ENCODE peak calls at places on chromosome 14, in eight cellular contexts. One of them, this sample, is unnamed.
A peak's percentile ranks its signal among the peaks of the same experiment; 100 is the strongest.

GRCh38 chr14:87615822-87616679 is 376.9 kb downstream of the GALC start:
- DNase-seq in endodermal cell: peak; percentile 93
- DNase-seq in progenitor cell of endocrine pancreas: peak; percentile 54
- DNase-seq in B cell: no peak
- DNase-seq in H9: peak; percentile 73
- DNase-seq in HepG2: peak; percentile 44
- DNase-seq in A549: peak; percentile 44
- DNase-seq in Calu3: peak; percentile 77
- DNase-seq in this sample: peak; percentile 18

GRCh38 chr14:21258194-21258888 is 10.9 kb downstream of the HNRNPC start:
- DNase-seq in endodermal cell: no peak
- DNase-seq in progenitor cell of endocrine pancreas: no peak
- DNase-seq in B cell: no peak
- DNase-seq in H9: no peak
- DNase-seq in HepG2: no peak
- DNase-seq in A549: no peak
- DNase-seq in Calu3: no peak
- DNase-seq in this sample: no peak

GRCh38 chr14:91163316-91163715 is 49.4 kb downstream of the DGLUCY start:
- DNase-seq in endodermal cell: no peak
- DNase-seq in progenitor cell of endocrine pancreas: no peak
- DNase-seq in B cell: no peak
- DNase-seq in H9: no peak
- DNase-seq in HepG2: no peak
- DNase-seq in A549: no peak
- DNase-seq in Calu3: no peak
- DNase-seq in this sample: no peak

GRCh38 chr14:60265163-60265562 is 16.1 kb downstream of the PPM1A start:
- DNase-seq in endodermal cell: no peak
- DNase-seq in progenitor cell of endocrine pancreas: no peak
- DNase-seq in B cell: no peak
- DNase-seq in H9: no peak
- DNase-seq in HepG2: no peak
- DNase-seq in A549: no peak
- DNase-seq in Calu3: no peak
- DNase-seq in this sample: no peak

GRCh38 chr14:55103005-55103640 is 25.9 kb upstream of the LGALS3 start:
- DNase-seq in endodermal cell: peak; percentile 93
- DNase-seq in progenitor cell of endocrine pancreas: peak; percentile 25
- DNase-seq in B cell: no peak
- DNase-seq in H9: peak; percentile 89
- DNase-seq in HepG2: peak; percentile 95
- DNase-seq in A549: peak; percentile 96
- DNase-seq in Calu3: peak; percentile 93
- DNase-seq in this sample: no peak

GRCh38 chr14:26204954-26205479 is 392.8 kb downstream of the NOVA1 start:
- DNase-seq in endodermal cell: peak; percentile 86
- DNase-seq in progenitor cell of endocrine pancreas: peak; percentile 20
- DNase-seq in B cell: no peak
- DNase-seq in H9: peak; percentile 63
- DNase-seq in HepG2: no peak
- DNase-seq in A549: no peak
- DNase-seq in Calu3: no peak
- DNase-seq in this sample: no peak

GRCh38 chr14:64685364-64686130 is 18.7 kb upstream of the PLEKHG3 start:
- DNase-seq in endodermal cell: no peak
- DNase-seq in progenitor cell of endocrine pancreas: no peak
- DNase-seq in B cell: no peak
- DNase-seq in H9: no peak
- DNase-seq in HepG2: no peak
- DNase-seq in A549: no peak
- DNase-seq in Calu3: no peak
- DNase-seq in this sample: no peak

GRCh38 chr14:20494935-20495766 is 10.2 kb upstream of the RNASE10 start:
- DNase-seq in endodermal cell: no peak
- DNase-seq in progenitor cell of endocrine pancreas: no peak
- DNase-seq in B cell: no peak
- DNase-seq in H9: peak; percentile 34
- DNase-seq in HepG2: no peak
- DNase-seq in A549: no peak
- DNase-seq in Calu3: peak; percentile 44
- DNase-seq in this sample: peak; percentile 69

GRCh38 chr14:102726191-102726949 is 50.9 kb upstream of the TRAF3 start:
- DNase-seq in endodermal cell: no peak
- DNase-seq in progenitor cell of endocrine pancreas: no peak
- DNase-seq in B cell: no peak
- DNase-seq in H9: no peak
- DNase-seq in HepG2: peak; percentile 61
- DNase-seq in A549: no peak
- DNase-seq in Calu3: no peak
- DNase-seq in this sample: no peak

GRCh38 chr14:50647282-50647681 is 20.8 kb downstream of the SAV1 start:
- DNase-seq in endodermal cell: no peak
- DNase-seq in progenitor cell of endocrine pancreas: no peak
- DNase-seq in B cell: peak; percentile 58
- DNase-seq in H9: no peak
- DNase-seq in HepG2: no peak
- DNase-seq in A549: no peak
- DNase-seq in Calu3: no peak
- DNase-seq in this sample: no peak

GRCh38 chr14:89674906-89675305 is 257.9 kb upstream of the FOXN3 start:
- DNase-seq in endodermal cell: no peak
- DNase-seq in progenitor cell of endocrine pancreas: no peak
- DNase-seq in B cell: no peak
- DNase-seq in H9: no peak
- DNase-seq in HepG2: no peak
- DNase-seq in A549: no peak
- DNase-seq in Calu3: no peak
- DNase-seq in this sample: no peak

GRCh38 chr14:25862068-25862467 is 735.8 kb downstream of the NOVA1 start:
- DNase-seq in endodermal cell: no peak
- DNase-seq in progenitor cell of endocrine pancreas: no peak
- DNase-seq in B cell: no peak
- DNase-seq in H9: no peak
- DNase-seq in HepG2: no peak
- DNase-seq in A549: no peak
- DNase-seq in Calu3: no peak
- DNase-seq in this sample: no peak

GRCh38 chr14:37819155-37820015 is 224.0 kb downstream of the TTC6 start:
- DNase-seq in endodermal cell: no peak
- DNase-seq in progenitor cell of endocrine pancreas: no peak
- DNase-seq in B cell: no peak
- DNase-seq in H9: no peak
- DNase-seq in HepG2: peak; percentile 97
- DNase-seq in A549: peak; percentile 16
- DNase-seq in Calu3: no peak
- DNase-seq in this sample: no peak

GRCh38 chr14:89926709-89927108 is 27.8 kb downstream of the EFCAB11 start:
- DNase-seq in endodermal cell: no peak
- DNase-seq in progenitor cell of endocrine pancreas: no peak
- DNase-seq in B cell: no peak
- DNase-seq in H9: no peak
- DNase-seq in HepG2: peak; percentile 24
- DNase-seq in A549: no peak
- DNase-seq in Calu3: no peak
- DNase-seq in this sample: no peak

GRCh38 chr14:105026033-105026785 is 5.3 kb upstream of the CDCA4 start:
- DNase-seq in endodermal cell: no peak
- DNase-seq in progenitor cell of endocrine pancreas: no peak
- DNase-seq in B cell: no peak
- DNase-seq in H9: no peak
- DNase-seq in HepG2: no peak
- DNase-seq in A549: no peak
- DNase-seq in Calu3: no peak
- DNase-seq in this sample: peak; percentile 49

GRCh38 chr14:99188721-99189120 is 83.3 kb downstream of the BCL11B start:
- DNase-seq in endodermal cell: peak; percentile 85
- DNase-seq in progenitor cell of endocrine pancreas: no peak
- DNase-seq in B cell: no peak
- DNase-seq in H9: peak; percentile 77
- DNase-seq in HepG2: no peak
- DNase-seq in A549: no peak
- DNase-seq in Calu3: no peak
- DNase-seq in this sample: no peak

GRCh38 chr14:32345311-32345771 is 16.2 kb downstream of the AKAP6 start:
- DNase-seq in endodermal cell: no peak
- DNase-seq in progenitor cell of endocrine pancreas: no peak
- DNase-seq in B cell: no peak
- DNase-seq in H9: no peak
- DNase-seq in HepG2: no peak
- DNase-seq in A549: peak; percentile 14
- DNase-seq in Calu3: no peak
- DNase-seq in this sample: no peak

GRCh38 chr14:76267322-76268012 is 108.5 kb upstream of the ESRRB start:
- DNase-seq in endodermal cell: peak; percentile 78
- DNase-seq in progenitor cell of endocrine pancreas: peak; percentile 30
- DNase-seq in B cell: no peak
- DNase-seq in H9: peak; percentile 73
- DNase-seq in HepG2: no peak
- DNase-seq in A549: no peak
- DNase-seq in Calu3: peak; percentile 64
- DNase-seq in this sample: no peak

GRCh38 chr14:105861985-105862465 is 335.6 kb downstream of the TMEM121 start:
- DNase-seq in endodermal cell: peak; percentile 3
- DNase-seq in progenitor cell of endocrine pancreas: no peak
- DNase-seq in B cell: peak; percentile 87
- DNase-seq in H9: no peak
- DNase-seq in HepG2: no peak
- DNase-seq in A549: no peak
- DNase-seq in Calu3: no peak
- DNase-seq in this sample: no peak

GRCh38 chr14:79166171-79166570 is 996.0 kb downstream of the NRXN3 start:
- DNase-seq in endodermal cell: no peak
- DNase-seq in progenitor cell of endocrine pancreas: no peak
- DNase-seq in B cell: no peak
- DNase-seq in H9: no peak
- DNase-seq in HepG2: no peak
- DNase-seq in A549: no peak
- DNase-seq in Calu3: no peak
- DNase-seq in this sample: no peak

GRCh38 chr14:52873096-52873495 is 77.8 kb downstream of the FERMT2 start:
- DNase-seq in endodermal cell: no peak
- DNase-seq in progenitor cell of endocrine pancreas: no peak
- DNase-seq in B cell: no peak
- DNase-seq in H9: no peak
- DNase-seq in HepG2: no peak
- DNase-seq in A549: no peak
- DNase-seq in Calu3: no peak
- DNase-seq in this sample: no peak

GRCh38 chr14:105492051-105492965 is 1.3 kb downstream of the TEDC1 start:
- DNase-seq in endodermal cell: peak; percentile 35
- DNase-seq in progenitor cell of endocrine pancreas: no peak
- DNase-seq in B cell: no peak
- DNase-seq in H9: peak; percentile 21
- DNase-seq in HepG2: no peak
- DNase-seq in A549: peak; percentile 20
- DNase-seq in Calu3: no peak
- DNase-seq in this sample: no peak

GRCh38 chr14:92926180-92926845 is 3.4 kb downstream of the CHGA start:
- DNase-seq in endodermal cell: no peak
- DNase-seq in progenitor cell of endocrine pancreas: no peak
- DNase-seq in B cell: no peak
- DNase-seq in H9: no peak
- DNase-seq in HepG2: no peak
- DNase-seq in A549: no peak
- DNase-seq in Calu3: no peak
- DNase-seq in this sample: no peak
- TF ChIP-seq CTCF in endodermal cell: no peak
- TF ChIP-seq CTCF in progenitor cell of endocrine pancreas: no peak
- TF ChIP-seq CTCF in B cell: no peak
- TF ChIP-seq CTCF in H9: no peak
- TF ChIP-seq CTCF in HepG2: no peak
- TF ChIP-seq CTCF in A549: no peak
- TF ChIP-seq CTCF in Calu3: no peak
- TF ChIP-seq CTCF in this sample: no peak

DNA sequence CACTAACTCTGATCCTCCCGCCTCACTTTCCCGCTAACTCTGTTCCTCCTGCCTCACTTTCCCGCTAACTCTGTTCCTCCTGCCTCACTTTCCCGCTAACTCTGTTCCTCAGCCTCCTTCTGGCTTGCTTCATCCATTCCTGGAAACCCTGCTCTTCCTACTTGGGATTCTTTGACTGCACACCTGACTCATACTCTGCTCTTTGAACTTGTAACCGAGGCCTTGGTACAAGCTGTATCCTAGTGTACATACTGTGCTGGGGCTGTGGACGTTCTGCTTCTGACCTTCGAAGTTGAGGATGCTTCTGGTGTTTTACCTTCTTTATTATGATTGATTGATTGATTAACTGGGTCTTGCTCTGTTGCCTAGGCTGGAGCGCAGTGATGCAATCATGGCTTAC is 63.2 kb upstream of the RD3L start:
- DNase-seq in endodermal cell: no peak
- DNase-seq in progenitor cell of endocrine pancreas: no peak
- DNase-seq in B cell: no peak
- DNase-seq in H9: no peak
- DNase-seq in HepG2: no peak
- DNase-seq in A549: no peak
- DNase-seq in Calu3: no peak
- DNase-seq in this sample: no peak
- TF ChIP-seq CTCF in endodermal cell: no peak
- TF ChIP-seq CTCF in progenitor cell of endocrine pancreas: no peak
- TF ChIP-seq CTCF in B cell: no peak
- TF ChIP-seq CTCF in H9: no peak
- TF ChIP-seq CTCF in HepG2: no peak
- TF ChIP-seq CTCF in A549: no peak
- TF ChIP-seq CTCF in Calu3: no peak
- TF ChIP-seq CTCF in this sample: no peak

GRCh38 chr14:56487090-56487667 is 92.4 kb upstream of the TMEM260 start:
- DNase-seq in endodermal cell: no peak
- DNase-seq in progenitor cell of endocrine pancreas: no peak
- DNase-seq in B cell: no peak
- DNase-seq in H9: no peak
- DNase-seq in HepG2: no peak
- DNase-seq in A549: peak; percentile 17
- DNase-seq in Calu3: no peak
- DNase-seq in this sample: no peak
- TF ChIP-seq CTCF in endodermal cell: peak; percentile 68
- TF ChIP-seq CTCF in progenitor cell of endocrine pancreas: peak; percentile 53
- TF ChIP-seq CTCF in B cell: no peak
- TF ChIP-seq CTCF in H9: peak; percentile 62
- TF ChIP-seq CTCF in HepG2: peak; percentile 28
- TF ChIP-seq CTCF in A549: peak; percentile 73
- TF ChIP-seq CTCF in Calu3: peak; percentile 24
- TF ChIP-seq CTCF in this sample: no peak

DNA sequence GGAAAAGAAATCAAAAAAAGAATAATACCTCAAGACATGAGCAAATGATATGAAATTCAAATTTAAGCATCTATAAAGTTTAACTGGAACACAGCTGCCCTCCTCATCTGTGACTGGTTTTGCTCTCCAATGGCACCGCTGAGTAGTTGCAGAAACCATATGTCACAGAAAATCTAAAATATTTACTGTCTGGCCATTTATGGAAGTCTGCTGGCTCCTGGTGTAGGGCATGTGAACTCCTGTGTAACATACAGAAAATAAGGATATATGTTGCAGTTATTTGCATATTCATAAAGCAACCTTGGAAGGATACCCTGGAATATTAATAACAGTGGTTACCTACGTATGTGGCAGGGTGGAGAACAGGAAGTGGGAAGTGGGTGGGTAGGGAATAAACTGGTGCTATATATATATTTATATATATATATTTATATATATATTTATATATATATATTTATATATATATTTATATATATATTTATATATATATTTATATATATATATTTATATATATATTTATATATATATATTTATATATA is 48.3 kb downstream of the LTBP2 start:
- DNase-seq in endodermal cell: no peak
- DNase-seq in progenitor cell of endocrine pancreas: no peak
- DNase-seq in B cell: no peak
- DNase-seq in H9: no peak
- DNase-seq in HepG2: no peak
- DNase-seq in A549: no peak
- DNase-seq in Calu3: no peak
- DNase-seq in this sample: no peak
- TF ChIP-seq CTCF in endodermal cell: no peak
- TF ChIP-seq CTCF in progenitor cell of endocrine pancreas: no peak
- TF ChIP-seq CTCF in B cell: no peak
- TF ChIP-seq CTCF in H9: no peak
- TF ChIP-seq CTCF in HepG2: no peak
- TF ChIP-seq CTCF in A549: no peak
- TF ChIP-seq CTCF in Calu3: no peak
- TF ChIP-seq CTCF in this sample: no peak

This sample was measured in HL-60.